ENCODE peak calls at places on chromosomes 3 and 15, in eight cellular contexts. One of them, this sample, is unnamed.

GRCh38 chr3:58260733-58261132 is 23.1 kb downstream of the ABHD6 start:
- DNase-seq in mesothelial cell of epicardium: no peak
- DNase-seq in posterior cingulate gyrus: no peak
- DNase-seq in SK-MEL-5: no peak
- DNase-seq in heart left ventricle: no peak
- DNase-seq in left lung: no peak
- DNase-seq in NCI-H2081: no peak
- DNase-seq in H7: no peak
- DNase-seq in this sample: no peak

GRCh38 chr15:75902129-75902557 is 1.5 kb upstream of the FBXO22 start:
- DNase-seq in H7: peak
- DNase-seq in posterior cingulate gyrus: no peak
- DNase-seq in SK-MEL-5: no peak
- DNase-seq in NCI-H2081: no peak
- DNase-seq in mesothelial cell of epicardium: no peak
- DNase-seq in left lung: no peak
- DNase-seq in heart left ventricle: no peak
- DNase-seq in this sample: no peak

GRCh38 chr3:194565597-194566190 is 67.5 kb downstream of the TMEM44 start:
- DNase-seq in posterior cingulate gyrus: no peak
- DNase-seq in SK-MEL-5: no peak
- DNase-seq in H7: no peak
- DNase-seq in heart left ventricle: no peak
- DNase-seq in NCI-H2081: no peak
- DNase-seq in left lung: no peak
- DNase-seq in mesothelial cell of epicardium: no peak
- DNase-seq in this sample: no peak

GRCh38 chr3:45541326-45542321 is 52.9 kb upstream of the LIMD1 start:
- DNase-seq in NCI-H2081: no peak
- DNase-seq in SK-MEL-5: no peak
- DNase-seq in heart left ventricle: no peak
- DNase-seq in posterior cingulate gyrus: no peak
- DNase-seq in left lung: no peak
- DNase-seq in H7: no peak
- DNase-seq in mesothelial cell of epicardium: no peak
- DNase-seq in this sample: no peak

GRCh38 chr3:172194702-172195392 is 155.5 kb downstream of the FNDC3B start:
- DNase-seq in left lung: no peak
- DNase-seq in NCI-H2081: peak
- DNase-seq in posterior cingulate gyrus: no peak
- DNase-seq in H7: peak
- DNase-seq in SK-MEL-5: no peak
- DNase-seq in mesothelial cell of epicardium: no peak
- DNase-seq in heart left ventricle: no peak
- DNase-seq in this sample: no peak

GRCh38 chr3:88148651-88149050 is 1.1 kb upstream of the C3orf38 start:
- DNase-seq in posterior cingulate gyrus: no peak
- DNase-seq in left lung: no peak
- DNase-seq in heart left ventricle: peak
- DNase-seq in SK-MEL-5: no peak
- DNase-seq in NCI-H2081: no peak
- DNase-seq in H7: no peak
- DNase-seq in mesothelial cell of epicardium: no peak
- DNase-seq in this sample: no peak

GRCh38 chr15:69755571-69756310 is 303.1 kb downstream of the RPLP1 start:
- DNase-seq in NCI-H2081: no peak
- DNase-seq in posterior cingulate gyrus: no peak
- DNase-seq in H7: peak
- DNase-seq in mesothelial cell of epicardium: no peak
- DNase-seq in left lung: no peak
- DNase-seq in SK-MEL-5: no peak
- DNase-seq in heart left ventricle: peak
- DNase-seq in this sample: no peak

GRCh38 chr3:15753056-15753710 is 44.6 kb downstream of the ANKRD28 start:
- DNase-seq in left lung: no peak
- DNase-seq in H7: no peak
- DNase-seq in NCI-H2081: no peak
- DNase-seq in mesothelial cell of epicardium: no peak
- DNase-seq in heart left ventricle: no peak
- DNase-seq in posterior cingulate gyrus: no peak
- DNase-seq in SK-MEL-5: peak
- DNase-seq in this sample: no peak

GRCh38 chr15:45307230-45307924 is 55.3 kb downstream of the SLC28A2 start:
- DNase-seq in SK-MEL-5: peak
- DNase-seq in posterior cingulate gyrus: no peak
- DNase-seq in H7: no peak
- DNase-seq in mesothelial cell of epicardium: no peak
- DNase-seq in heart left ventricle: no peak
- DNase-seq in NCI-H2081: no peak
- DNase-seq in left lung: no peak
- DNase-seq in this sample: no peak

GRCh38 chr3:11172136-11172670 is 17.9 kb downstream of the HRH1 start:
- DNase-seq in left lung: no peak
- DNase-seq in NCI-H2081: no peak
- DNase-seq in mesothelial cell of epicardium: no peak
- DNase-seq in SK-MEL-5: no peak
- DNase-seq in heart left ventricle: no peak
- DNase-seq in H7: no peak
- DNase-seq in posterior cingulate gyrus: no peak
- DNase-seq in this sample: no peak

GRCh38 chr3:126959144-126959920 is 23.6 kb upstream of the PLXNA1 start:
- DNase-seq in H7: no peak
- DNase-seq in posterior cingulate gyrus: no peak
- DNase-seq in mesothelial cell of epicardium: no peak
- DNase-seq in left lung: no peak
- DNase-seq in heart left ventricle: no peak
- DNase-seq in SK-MEL-5: no peak
- DNase-seq in NCI-H2081: no peak
- DNase-seq in this sample: peak

GRCh38 chr15:65553691-65554090 is 23.4 kb downstream of the HACD3 start:
- DNase-seq in left lung: no peak
- DNase-seq in mesothelial cell of epicardium: no peak
- DNase-seq in H7: no peak
- DNase-seq in SK-MEL-5: no peak
- DNase-seq in NCI-H2081: no peak
- DNase-seq in posterior cingulate gyrus: no peak
- DNase-seq in heart left ventricle: no peak
- DNase-seq in this sample: no peak

GRCh38 chr15:39188930-39189329 is 391.9 kb upstream of the THBS1 start:
- DNase-seq in left lung: no peak
- DNase-seq in SK-MEL-5: no peak
- DNase-seq in posterior cingulate gyrus: no peak
- DNase-seq in mesothelial cell of epicardium: no peak
- DNase-seq in heart left ventricle: no peak
- DNase-seq in H7: no peak
- DNase-seq in NCI-H2081: no peak
- DNase-seq in this sample: no peak

GRCh38 chr15:82100116-82100795 is 54.4 kb upstream of the MEX3B start:
- DNase-seq in H7: peak
- DNase-seq in heart left ventricle: no peak
- DNase-seq in posterior cingulate gyrus: no peak
- DNase-seq in NCI-H2081: no peak
- DNase-seq in left lung: no peak
- DNase-seq in SK-MEL-5: no peak
- DNase-seq in mesothelial cell of epicardium: no peak
- DNase-seq in this sample: no peak

GRCh38 chr15:88525418-88525817 is 21.1 kb downstream of the DET1 start:
- DNase-seq in left lung: no peak
- DNase-seq in SK-MEL-5: no peak
- DNase-seq in posterior cingulate gyrus: no peak
- DNase-seq in NCI-H2081: no peak
- DNase-seq in mesothelial cell of epicardium: no peak
- DNase-seq in heart left ventricle: no peak
- DNase-seq in H7: no peak
- DNase-seq in this sample: no peak

GRCh38 chr3:25783661-25784512 is 644 bp upstream of the NGLY1 start:
- DNase-seq in mesothelial cell of epicardium: peak
- DNase-seq in H7: no peak
- DNase-seq in posterior cingulate gyrus: peak
- DNase-seq in heart left ventricle: no peak
- DNase-seq in NCI-H2081: peak
- DNase-seq in SK-MEL-5: peak
- DNase-seq in left lung: peak
- DNase-seq in this sample: no peak

GRCh38 chr15:50330921-50331320 is 24.1 kb downstream of the GABPB1 start:
- DNase-seq in NCI-H2081: no peak
- DNase-seq in H7: peak
- DNase-seq in heart left ventricle: no peak
- DNase-seq in posterior cingulate gyrus: no peak
- DNase-seq in SK-MEL-5: no peak
- DNase-seq in left lung: no peak
- DNase-seq in mesothelial cell of epicardium: no peak
- DNase-seq in this sample: no peak

GRCh38 chr15:77027697-77028450 is 32.9 kb downstream of the PSTPIP1 start:
- DNase-seq in heart left ventricle: peak
- DNase-seq in mesothelial cell of epicardium: peak
- DNase-seq in NCI-H2081: no peak
- DNase-seq in left lung: peak
- DNase-seq in SK-MEL-5: no peak
- DNase-seq in posterior cingulate gyrus: no peak
- DNase-seq in H7: peak
- DNase-seq in this sample: peak

GRCh38 chr15:60520041-60520824 is 41.3 kb upstream of the ICE2 start:
- DNase-seq in heart left ventricle: no peak
- DNase-seq in SK-MEL-5: no peak
- DNase-seq in H7: no peak
- DNase-seq in NCI-H2081: no peak
- DNase-seq in mesothelial cell of epicardium: no peak
- DNase-seq in posterior cingulate gyrus: no peak
- DNase-seq in left lung: no peak
- DNase-seq in this sample: no peak

GRCh38 chr3:8366214-8366613 is 135.4 kb upstream of the LMCD1 start:
- DNase-seq in heart left ventricle: no peak
- DNase-seq in NCI-H2081: no peak
- DNase-seq in posterior cingulate gyrus: no peak
- DNase-seq in H7: no peak
- DNase-seq in SK-MEL-5: peak
- DNase-seq in left lung: no peak
- DNase-seq in mesothelial cell of epicardium: no peak
- DNase-seq in this sample: no peak

GRCh38 chr15:51401872-51402517 is 60.5 kb downstream of the GLDN start:
- DNase-seq in posterior cingulate gyrus: no peak
- DNase-seq in heart left ventricle: peak
- DNase-seq in H7: peak
- DNase-seq in SK-MEL-5: peak
- DNase-seq in NCI-H2081: peak
- DNase-seq in left lung: peak
- DNase-seq in mesothelial cell of epicardium: no peak
- DNase-seq in this sample: peak

This sample was measured in upper lobe of right lung.